ENCODE peak calls at places on chromosomes 6 and 20, in eight cellular contexts. G is small intestine; O is right cardiac atrium; M is GM23248; P is naive thymus-derived CD4-positive, alpha-beta T cell; R is effector memory CD4-positive, alpha-beta T cell; E is fibroblast of lung; V is heart left ventricle. L is an unnamed sample.

GRCh38 chr6:30213999-30214982 is 1.1 kb upstream of the TRIM26 start:
- DNase-seq in V (peak), O (peak), G (peak), M (peak), P (peak), R (peak), E (peak), L (peak)

GRCh38 chr6:24415753-24416152 is 13.0 kb downstream of the MRS2 start:
- DNase-seq in E (no peak), M (no peak), R (no peak), G (no peak), V (no peak), O (no peak), P (no peak), L (no peak)

GRCh38 chr6:21664263-21665081 is 70.9 kb downstream of the SOX4 start:
- DNase-seq in O (peak), V (peak), M (peak), R (no peak), G (no peak), E (no peak), P (no peak), L (no peak)

GRCh38 chr20:64216036-64216435 is 39.5 kb upstream of the PCMTD2 start:
- DNase-seq in E (no peak), M (no peak), P (no peak), G (no peak), V (peak), O (peak), R (no peak), L (no peak)

GRCh38 chr20:6116763-6117162 is 6.1 kb downstream of the FERMT1 start:
- DNase-seq in R (no peak), P (no peak), O (no peak), M (no peak), E (no peak), G (peak), V (no peak), L (no peak)

GRCh38 chr20:23232219-23232581 is 118.4 kb upstream of the NXT1 start:
- DNase-seq in M (no peak), E (no peak), O (no peak), G (no peak), P (no peak), R (no peak), V (no peak), L (no peak)

GRCh38 chr20:20362774-20363435 is 5.0 kb upstream of the INSM1 start:
- DNase-seq in P (no peak), O (no peak), R (no peak), E (no peak), V (no peak), M (peak), G (no peak), L (no peak)

GRCh38 chr20:41307021-41307420 is 10.5 kb downstream of the ZHX3 start:
- DNase-seq in P (no peak), O (no peak), V (no peak), E (no peak), M (no peak), G (no peak), R (no peak), L (no peak)

GRCh38 chr6:147285087-147285855 is 81.1 kb downstream of the STXBP5 start:
- DNase-seq in P (no peak), M (peak), E (peak), R (no peak), V (no peak), O (no peak), G (peak), L (no peak)

GRCh38 chr20:35131953-35132352 is 15.2 kb downstream of the EDEM2 start:
- DNase-seq in G (no peak), R (no peak), E (no peak), O (no peak), V (no peak), M (no peak), P (no peak), L (no peak)

GRCh38 chr6:31142356-31142755 is 3.5 kb upstream of the PSORS1C2 start:
- DNase-seq in G (no peak), R (no peak), V (peak), E (no peak), P (no peak), O (no peak), M (no peak), L (no peak)

GRCh38 chr20:53162251-53162835 is 190.2 kb downstream of the TSHZ2 start:
- DNase-seq in V (peak), G (no peak), P (no peak), M (peak), O (no peak), E (peak), R (no peak), L (peak)

GRCh38 chr6:1958257-1958656 is 287.1 kb downstream of the GMDS start:
- DNase-seq in M (no peak), P (no peak), O (no peak), R (no peak), G (no peak), E (no peak), V (no peak), L (no peak)
- H3K27ac ChIP-seq in M (no peak), P (no peak), O (no peak), R (no peak), G (no peak), E (no peak), V (no peak), L (no peak)

DNA sequence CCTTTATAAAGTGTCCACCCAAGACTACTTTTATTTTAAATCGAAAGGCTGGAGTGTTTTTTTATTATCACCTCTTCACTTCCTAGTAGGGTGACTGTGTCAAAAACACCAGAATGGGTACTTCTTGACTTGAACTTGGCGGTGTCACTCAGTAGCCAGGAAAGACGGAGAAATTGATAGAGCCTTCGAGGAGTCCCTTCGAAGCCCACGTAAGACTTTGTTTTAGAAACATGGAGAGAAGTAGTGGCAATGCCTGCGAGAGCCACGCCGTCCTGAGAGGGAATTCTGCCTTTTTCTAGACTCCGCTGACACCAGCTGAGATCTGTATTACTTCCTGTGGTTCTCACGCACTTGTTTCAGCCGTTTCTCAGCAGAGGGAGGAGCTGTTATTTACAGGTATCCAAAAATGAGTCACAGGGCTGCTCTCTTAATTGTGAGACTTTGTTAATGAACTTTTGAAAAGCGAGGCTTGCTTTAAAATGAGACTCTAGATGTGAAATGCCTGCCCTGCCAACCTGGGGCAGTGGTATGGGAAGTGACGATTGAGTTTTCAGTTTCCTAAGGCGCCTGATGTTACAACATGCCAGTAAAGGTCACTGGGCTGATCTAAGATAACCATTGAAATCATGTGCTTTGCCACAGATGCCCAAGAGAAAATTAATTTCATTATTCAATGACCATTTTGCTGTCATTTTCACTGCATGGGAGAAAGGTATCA is 852 bp downstream of the STX11 start:
- DNase-seq in P (peak), O (no peak), G (peak), R (peak), M (peak), V (no peak), E (peak), L (no peak)
- H3K27ac ChIP-seq in P (peak), O (peak), G (no peak), R (peak), M (no peak), V (no peak), E (no peak), L (no peak)

DNA sequence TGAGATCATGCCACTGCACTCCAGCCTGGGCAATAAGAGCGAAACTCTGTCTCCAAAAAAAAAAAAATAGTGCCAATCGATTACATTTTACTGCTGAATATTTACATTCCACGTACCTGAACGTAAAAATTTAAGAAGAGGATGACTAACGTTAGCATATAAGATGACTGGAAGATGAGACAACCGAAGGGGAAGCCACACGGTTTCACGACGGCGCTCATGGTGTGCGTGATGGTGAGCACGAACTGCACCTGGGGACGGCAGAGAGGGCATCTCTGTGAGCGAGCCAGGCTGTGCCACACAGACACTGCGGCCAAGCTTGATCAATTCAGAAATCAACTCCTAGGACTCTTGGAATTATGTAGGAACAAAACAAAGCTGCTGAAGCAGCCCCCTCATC is 54.5 kb downstream of the ELOVL2 start:
- DNase-seq in P (no peak), E (no peak), R (no peak), O (no peak), M (no peak), V (no peak), G (no peak), L (no peak)
- H3K27ac ChIP-seq in P (no peak), E (no peak), R (no peak), O (no peak), M (no peak), V (no peak), G (no peak), L (no peak)

GRCh38 chr6:157717266-157717870 is 105.7 kb upstream of the SNX9 start:
- DNase-seq in O (no peak), E (no peak), M (no peak), R (no peak), G (peak), P (no peak), V (no peak), L (no peak)

GRCh38 chr6:157716553-157716952 is 106.5 kb upstream of the SNX9 start:
- DNase-seq in M (peak), V (no peak), E (peak), G (no peak), R (no peak), O (no peak), P (no peak), L (no peak)

GRCh38 chr6:157713451-157714152 is 109.4 kb upstream of the SNX9 start:
- DNase-seq in P (no peak), V (peak), R (no peak), O (no peak), M (no peak), G (no peak), E (no peak), L (no peak)

GRCh38 chr6:157714153-157714490 is 108.9 kb upstream of the SNX9 start:
- DNase-seq in O (no peak), P (no peak), M (peak), R (no peak), E (peak), V (no peak), G (no peak), L (no peak)

GRCh38 chr6:157715766-157716171 is 107.3 kb upstream of the SNX9 start:
- DNase-seq in V (peak), G (peak), P (no peak), M (peak), O (peak), R (no peak), E (peak), L (peak)
- H3K27ac ChIP-seq in V (no peak), G (no peak), P (no peak), M (peak), O (peak), R (no peak), E (peak), L (no peak)

GRCh38 chr20:34102342-34102741 is 9.7 kb downstream of the EIF2S2 start:
- DNase-seq in M (no peak), G (no peak), E (no peak), V (no peak), R (no peak), P (no peak), O (no peak), L (no peak)
- H3K27ac ChIP-seq in M (no peak), G (no peak), E (no peak), V (no peak), R (no peak), P (no peak), O (no peak), L (no peak)

GRCh38 chr20:36155991-36156390 is 1.5 kb downstream of the EPB41L1 start:
- DNase-seq in P (no peak), M (no peak), V (no peak), R (no peak), O (no peak), E (no peak), G (no peak), L (no peak)

GRCh38 chr20:36155629-36155971 is 1.1 kb downstream of the EPB41L1 start:
- DNase-seq in V (no peak), E (no peak), M (no peak), O (no peak), R (no peak), P (no peak), G (no peak), L (no peak)

GRCh38 chr20:36153754-36154695 is 515 bp upstream of the EPB41L1 start:
- DNase-seq in E (peak), P (peak), O (peak), M (peak), V (peak), R (no peak), G (peak), L (peak)

GRCh38 chr20:36153204-36153603 is 1.3 kb upstream of the EPB41L1 start:
- DNase-seq in O (no peak), V (no peak), R (no peak), G (no peak), E (no peak), M (no peak), P (no peak), L (no peak)

GRCh38 chr20:36154696-36155628 is at the start of gene EPB41L1:
- DNase-seq in R (no peak), P (peak), G (no peak), V (peak), M (peak), O (no peak), E (no peak), L (no peak)
- H3K27ac ChIP-seq in R (no peak), P (no peak), G (no peak), V (peak), M (no peak), O (peak), E (no peak), L (no peak)

GRCh38 chr6:125798734-125799510 is 8.2 kb downstream of the NCOA7 start:
- DNase-seq in P (no peak), E (no peak), G (no peak), R (no peak), O (no peak), V (no peak), M (peak), L (no peak)
- H3K27ac ChIP-seq in P (no peak), E (no peak), G (peak), R (no peak), O (no peak), V (no peak), M (peak), L (no peak)

GRCh38 chr6:108632441-108632840 is 71.7 kb downstream of the FOXO3 start:
- DNase-seq in G (no peak), M (no peak), V (no peak), O (no peak), P (no peak), R (no peak), E (no peak), L (no peak)
- H3K27ac ChIP-seq in G (no peak), M (no peak), V (no peak), O (no peak), P (no peak), R (no peak), E (no peak), L (no peak)

GRCh38 chr20:1491891-1492642 is 847 bp upstream of the SIRPB2 start:
- DNase-seq in V (no peak), M (no peak), E (no peak), O (no peak), P (no peak), G (no peak), R (no peak), L (no peak)
- H3K27ac ChIP-seq in V (peak), M (no peak), E (no peak), O (no peak), P (no peak), G (no peak), R (no peak), L (no peak)

GRCh38 chr20:31572701-31573554 is 32.2 kb upstream of the ID1 start:
- DNase-seq in P (peak), E (peak), G (peak), R (peak), V (peak), M (peak), O (peak), L (peak)
- H3K27ac ChIP-seq in P (peak), E (peak), G (peak), R (peak), V (peak), M (peak), O (peak), L (peak)